ENCODE peak calls at places on chromosomes 12 and 14, in eight cellular contexts. F, G, M, I, W, A, O and L are unnamed samples.

GRCh38 chr12:3119745-3120660 is 42.8 kb downstream of the TSPAN9 start:
- DNase-seq in O (peak), I (no peak), G (no peak), M (no peak), W (no peak), A (peak), F (no peak), L (no peak)

GRCh38 chr12:43728117-43728516 is 30.5 kb downstream of the PUS7L start:
- DNase-seq in W (no peak), G (no peak), O (no peak), M (no peak), I (no peak), A (peak), F (no peak), L (no peak)

GRCh38 chr14:54722791-54723432 is 156.0 kb downstream of the SAMD4A start:
- DNase-seq in A (peak), I (no peak), F (peak), O (no peak), G (no peak), W (peak), M (peak), L (peak)

GRCh38 chr14:48584031-48584430 is 908.6 kb upstream of the MDGA2 start:
- DNase-seq in A (no peak), F (no peak), I (no peak), W (no peak), O (no peak), M (no peak), G (no peak), L (no peak)

GRCh38 chr12:54419088-54419887 is at the start of gene ITGA5:
- DNase-seq in O (peak), I (peak), F (peak), W (peak), A (peak), G (no peak), M (no peak), L (no peak)

GRCh38 chr12:49451468-49452259 is 84.4 kb downstream of the SPATS2 start:
- DNase-seq in I (no peak), M (no peak), W (no peak), O (no peak), A (no peak), F (no peak), G (no peak), L (no peak)

GRCh38 chr14:96297000-96297399 is 41.0 kb downstream of the BDKRB1 start:
- DNase-seq in W (no peak), I (no peak), A (peak), G (no peak), M (peak), O (no peak), F (no peak), L (peak)

GRCh38 chr12:67484788-67485480 is 163.6 kb upstream of the DYRK2 start:
- DNase-seq in M (no peak), F (no peak), I (no peak), A (no peak), G (no peak), W (no peak), O (no peak), L (peak)

GRCh38 chr14:70515796-70516195 is 19.0 kb downstream of the ADAM20 start:
- DNase-seq in W (no peak), F (no peak), A (no peak), M (no peak), I (no peak), G (no peak), O (no peak), L (no peak)

GRCh38 chr12:49121047-49121696 is 10.0 kb downstream of the TUBA1B start:
- DNase-seq in G (peak), W (peak), I (peak), F (peak), M (peak), A (peak), O (no peak), L (peak)

GRCh38 chr12:1473418-1473817 is 121.0 kb downstream of the FBXL14 start:
- DNase-seq in O (no peak), F (no peak), M (no peak), A (no peak), W (no peak), I (no peak), G (no peak), L (no peak)

GRCh38 chr14:93946104-93946503 is 19.0 kb downstream of the FAM181A start:
- DNase-seq in W (no peak), O (no peak), G (no peak), M (no peak), A (no peak), I (no peak), F (no peak), L (no peak)

GRCh38 chr14:65210118-65210826 is 108.0 kb upstream of the MAX start:
- DNase-seq in G (no peak), O (no peak), M (no peak), A (no peak), F (no peak), W (no peak), I (no peak), L (peak)

GRCh38 chr12:58976146-58976545 is 55.8 kb upstream of the LRIG3 start:
- DNase-seq in A (no peak), M (no peak), I (no peak), O (no peak), W (no peak), F (no peak), G (no peak), L (no peak)

GRCh38 chr14:53285064-53285463 is 131.9 kb upstream of the DDHD1 start:
- DNase-seq in F (no peak), G (no peak), I (no peak), W (no peak), O (no peak), M (no peak), A (no peak), L (no peak)

GRCh38 chr12:71240941-71241340 is 83.1 kb upstream of the TSPAN8 start:
- DNase-seq in M (no peak), F (no peak), A (no peak), W (no peak), G (no peak), I (no peak), O (no peak), L (no peak)

GRCh38 chr14:80764921-80765507 is 176.5 kb downstream of the CEP128 start:
- DNase-seq in W (no peak), M (no peak), O (no peak), G (no peak), I (no peak), F (no peak), A (no peak), L (no peak)

GRCh38 chr12:52015393-52016081 is 8.8 kb downstream of the TAMALIN start:
- DNase-seq in G (no peak), W (no peak), A (no peak), M (no peak), O (no peak), I (no peak), F (no peak), L (no peak)

GRCh38 chr12:65278576-65279386 is at the start of gene MSRB3:
- DNase-seq in F (peak), A (peak), M (peak), W (peak), O (peak), I (peak), G (peak), L (no peak)

GRCh38 chr12:65279387-65280112 is 1.1 kb downstream of the MSRB3 start:
- DNase-seq in M (no peak), F (no peak), A (peak), G (no peak), I (no peak), O (no peak), W (no peak), L (no peak)

GRCh38 chr12:65277994-65278575 is 398 bp upstream of the MSRB3 start:
- DNase-seq in W (peak), O (no peak), I (no peak), G (no peak), F (peak), A (no peak), M (no peak), L (no peak)

GRCh38 chr12:65282840-65283239 is 4.4 kb downstream of the MSRB3 start:
- DNase-seq in A (no peak), M (no peak), I (no peak), F (no peak), W (no peak), O (no peak), G (no peak), L (no peak)

GRCh38 chr12:65280306-65280705 is 1.8 kb downstream of the MSRB3 start:
- DNase-seq in A (no peak), I (no peak), F (no peak), O (no peak), G (no peak), M (no peak), W (no peak), L (no peak)
- H3K4me3 ChIP-seq in A (no peak), I (peak), F (no peak), O (peak), G (no peak), M (no peak), W (peak), L (no peak)

GRCh38 chr14:52018252-52018651 is 28.9 kb downstream of the RTRAF start:
- DNase-seq in O (no peak), G (no peak), A (no peak), I (no peak), W (peak), F (no peak), M (no peak), L (no peak)

GRCh38 chr14:52020866-52021717 is 31.7 kb downstream of the RTRAF start:
- DNase-seq in O (no peak), I (no peak), G (no peak), W (no peak), M (no peak), A (peak), F (peak), L (no peak)

GRCh38 chr14:52018970-52019369 is 29.6 kb downstream of the RTRAF start:
- DNase-seq in A (no peak), I (no peak), W (no peak), O (no peak), G (no peak), F (no peak), M (no peak), L (no peak)

GRCh38 chr14:52021971-52022600 is 32.7 kb downstream of the RTRAF start:
- DNase-seq in F (no peak), A (no peak), G (no peak), O (no peak), W (no peak), M (no peak), I (no peak), L (no peak)

GRCh38 chr14:52020315-52020714 is 31.0 kb downstream of the RTRAF start:
- DNase-seq in O (no peak), M (no peak), A (no peak), I (no peak), F (no peak), W (no peak), G (no peak), L (no peak)
- H3K4me3 ChIP-seq in O (no peak), M (no peak), A (no peak), I (no peak), F (peak), W (no peak), G (no peak), L (no peak)

DNA sequence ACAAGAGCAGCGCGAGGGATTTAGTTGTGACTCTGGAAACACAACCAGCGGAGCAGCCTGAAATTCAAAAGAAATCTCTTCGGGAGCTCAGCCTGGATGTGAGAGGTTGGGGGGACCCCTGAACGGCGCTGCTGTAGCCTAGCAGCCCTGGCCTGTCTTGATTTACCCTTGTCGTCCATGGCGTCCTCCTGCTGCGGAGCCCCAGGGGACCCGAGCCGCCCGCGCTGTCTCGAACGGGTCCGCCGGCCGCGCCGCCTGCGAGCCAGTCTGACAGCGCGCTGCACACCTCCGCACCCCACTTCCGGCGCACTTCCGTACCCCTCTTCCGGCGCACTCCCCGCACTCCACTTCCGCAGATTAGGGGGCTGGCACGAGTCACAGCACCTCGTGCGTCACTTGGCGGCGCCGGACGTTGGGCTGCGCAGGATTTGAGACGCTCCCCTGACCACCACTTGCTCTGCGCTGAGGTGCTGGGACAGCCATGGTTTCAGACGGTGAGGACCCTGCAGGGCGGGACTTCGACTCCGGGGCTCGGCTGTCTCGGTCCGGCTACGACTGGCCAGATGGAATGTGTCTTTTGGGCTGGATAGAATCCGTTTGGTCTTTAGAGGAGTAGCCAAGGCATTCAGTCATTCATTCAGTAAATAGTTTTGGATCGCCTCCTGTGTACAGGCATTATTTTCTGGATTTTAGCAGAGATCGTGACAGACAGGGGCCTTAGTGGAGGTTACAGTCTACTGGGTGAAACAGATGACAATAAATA is at the start of the genes EIF2B1 and GTF2H3:
- DNase-seq in G (peak), W (peak), M (peak), O (peak), A (peak), F (peak), I (peak), L (peak)
- H3K4me3 ChIP-seq in G (peak), W (peak), M (peak), O (peak), A (peak), F (peak), I (peak), L (peak)

DNA sequence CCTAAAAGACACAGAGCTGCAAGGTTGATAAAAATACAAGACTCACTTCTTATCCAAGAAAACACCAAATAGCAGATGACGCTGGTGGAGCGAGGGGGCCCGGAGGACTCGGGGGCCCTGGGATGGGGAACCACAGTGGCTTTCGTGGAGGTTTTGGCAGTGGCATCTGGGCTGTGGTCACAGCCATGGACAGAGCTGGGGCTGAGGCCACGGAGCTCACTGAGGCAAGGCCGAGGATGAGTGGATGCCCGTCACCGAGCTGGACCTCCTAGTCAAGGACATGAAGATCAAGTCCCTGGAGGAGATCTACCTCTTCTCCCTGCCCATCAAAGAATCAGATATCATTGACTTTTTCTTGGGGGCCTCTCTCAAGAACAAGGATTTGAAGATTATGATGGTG is 117.2 kb downstream of the PTPRO start:
- DNase-seq in F (no peak), W (no peak), G (no peak), M (no peak), A (no peak), I (no peak), O (no peak), L (no peak)
- H3K4me3 ChIP-seq in F (no peak), W (no peak), G (no peak), M (no peak), A (no peak), I (no peak), O (no peak), L (no peak)

GRCh38 chr12:113465808-113466769 is 5.6 kb downstream of the LHX5 start:
- DNase-seq in M (no peak), G (no peak), A (no peak), O (no peak), I (no peak), W (peak), F (peak), L (no peak)
- H3K4me3 ChIP-seq in M (no peak), G (no peak), A (no peak), O (peak), I (no peak), W (no peak), F (peak), L (no peak)

DNA sequence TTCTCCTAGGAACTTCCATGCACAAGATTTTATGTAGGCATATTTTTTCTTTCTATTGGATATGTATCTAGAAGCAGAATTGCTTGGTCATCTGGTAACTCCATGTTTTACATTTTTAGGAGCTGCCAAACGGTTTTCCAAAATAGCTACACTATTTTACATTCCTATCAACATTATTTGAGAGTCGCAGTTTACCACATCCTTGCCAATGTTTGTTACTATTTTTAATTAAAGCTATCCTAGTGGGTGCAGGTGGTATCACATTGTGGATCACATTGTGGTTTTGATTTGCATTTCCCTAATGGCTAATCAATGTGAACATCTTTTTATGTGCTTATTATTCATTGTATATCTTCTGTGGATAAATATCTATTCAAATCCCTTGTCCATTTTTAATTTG is 48.8 kb downstream of the RERG start:
- DNase-seq in A (no peak), F (no peak), I (no peak), G (no peak), O (no peak), W (no peak), M (no peak), L (no peak)
- H3K4me3 ChIP-seq in A (no peak), F (no peak), I (no peak), G (no peak), O (no peak), W (no peak), M (no peak), L (no peak)